ENCODE peak calls at places on chromosome 15, in five cellular contexts. One of them, this sample, is unnamed.

GRCh38 chr15:78195735-78196201 is 38.6 kb downstream of the ACSBG1 start:
- DNase-seq in T-cell: peak
- DNase-seq in skeletal muscle cell: no peak
- DNase-seq in Kasumi-1: peak
- DNase-seq in sciatic nerve: peak
- DNase-seq in this sample: no peak

GRCh38 chr15:73378089-73378488 is 9.3 kb upstream of the HCN4 start:
- DNase-seq in T-cell: no peak
- DNase-seq in skeletal muscle cell: no peak
- DNase-seq in Kasumi-1: no peak
- DNase-seq in sciatic nerve: no peak
- DNase-seq in this sample: no peak

GRCh38 chr15:52318729-52319500 is 23.3 kb upstream of the MYO5C start:
- DNase-seq in T-cell: no peak
- DNase-seq in skeletal muscle cell: no peak
- DNase-seq in Kasumi-1: no peak
- DNase-seq in sciatic nerve: no peak
- DNase-seq in this sample: peak

GRCh38 chr15:92807971-92808571 is 92.1 kb upstream of the CHD2 start:
- DNase-seq in T-cell: no peak
- DNase-seq in skeletal muscle cell: no peak
- DNase-seq in Kasumi-1: peak
- DNase-seq in sciatic nerve: peak
- DNase-seq in this sample: peak

GRCh38 chr15:84840255-84840654 is 23.1 kb downstream of the ALPK3 start:
- DNase-seq in T-cell: no peak
- DNase-seq in skeletal muscle cell: no peak
- DNase-seq in Kasumi-1: no peak
- DNase-seq in sciatic nerve: no peak
- DNase-seq in this sample: no peak

GRCh38 chr15:64892850-64893403 is 18.8 kb upstream of the ANKDD1A start:
- DNase-seq in T-cell: no peak
- DNase-seq in skeletal muscle cell: no peak
- DNase-seq in Kasumi-1: no peak
- DNase-seq in sciatic nerve: no peak
- DNase-seq in this sample: no peak

GRCh38 chr15:67186226-67186649 is 68.2 kb downstream of the AAGAB start:
- DNase-seq in T-cell: no peak
- DNase-seq in skeletal muscle cell: no peak
- DNase-seq in Kasumi-1: peak
- DNase-seq in sciatic nerve: peak
- DNase-seq in this sample: no peak

GRCh38 chr15:74664028-74664616 is 31.7 kb downstream of the EDC3 start:
- DNase-seq in T-cell: no peak
- DNase-seq in skeletal muscle cell: no peak
- DNase-seq in Kasumi-1: no peak
- DNase-seq in sciatic nerve: no peak
- DNase-seq in this sample: peak

GRCh38 chr15:99764521-99764920 is 31.3 kb upstream of the LYSMD4 start:
- DNase-seq in T-cell: no peak
- DNase-seq in skeletal muscle cell: no peak
- DNase-seq in Kasumi-1: no peak
- DNase-seq in sciatic nerve: no peak
- DNase-seq in this sample: no peak

GRCh38 chr15:98794754-98795153 is 146.4 kb downstream of the IGF1R start:
- DNase-seq in T-cell: no peak
- DNase-seq in skeletal muscle cell: no peak
- DNase-seq in Kasumi-1: no peak
- DNase-seq in sciatic nerve: no peak
- DNase-seq in this sample: no peak

GRCh38 chr15:51267047-51267713 is 71.2 kb downstream of the CYP19A1 start:
- DNase-seq in T-cell: no peak
- DNase-seq in skeletal muscle cell: no peak
- DNase-seq in Kasumi-1: no peak
- DNase-seq in sciatic nerve: no peak
- DNase-seq in this sample: peak

GRCh38 chr15:23467110-23467600 is 20.1 kb upstream of the GOLGA6L2 start:
- DNase-seq in T-cell: no peak
- DNase-seq in skeletal muscle cell: no peak
- DNase-seq in Kasumi-1: no peak
- DNase-seq in sciatic nerve: no peak
- DNase-seq in this sample: peak

GRCh38 chr15:70190965-70191364 is 93.2 kb upstream of the TLE3 start:
- DNase-seq in T-cell: no peak
- DNase-seq in skeletal muscle cell: no peak
- DNase-seq in Kasumi-1: no peak
- DNase-seq in sciatic nerve: no peak
- DNase-seq in this sample: no peak

GRCh38 chr15:98953950-98954349 is 53.6 kb downstream of the PGPEP1L start:
- DNase-seq in T-cell: no peak
- DNase-seq in skeletal muscle cell: no peak
- DNase-seq in Kasumi-1: no peak
- DNase-seq in sciatic nerve: no peak
- DNase-seq in this sample: no peak

GRCh38 chr15:44394062-44394461 is 33.4 kb upstream of the CTDSPL2 start:
- DNase-seq in T-cell: no peak
- DNase-seq in skeletal muscle cell: no peak
- DNase-seq in Kasumi-1: no peak
- DNase-seq in sciatic nerve: no peak
- DNase-seq in this sample: no peak

GRCh38 chr15:60392601-60392985 is 5.2 kb downstream of the ANXA2 start:
- DNase-seq in T-cell: peak
- DNase-seq in skeletal muscle cell: no peak
- DNase-seq in Kasumi-1: no peak
- DNase-seq in sciatic nerve: no peak
- DNase-seq in this sample: peak

GRCh38 chr15:91852741-91853500 is 587 bp upstream of the SLCO3A1 start:
- DNase-seq in T-cell: peak
- DNase-seq in skeletal muscle cell: no peak
- DNase-seq in Kasumi-1: peak
- DNase-seq in sciatic nerve: peak
- DNase-seq in this sample: peak

GRCh38 chr15:88447206-88447605 is 20.0 kb downstream of the MRPL46 start:
- DNase-seq in T-cell: no peak
- DNase-seq in skeletal muscle cell: no peak
- DNase-seq in Kasumi-1: no peak
- DNase-seq in sciatic nerve: no peak
- DNase-seq in this sample: no peak

GRCh38 chr15:73388256-73388781 is 19.6 kb upstream of the HCN4 start:
- DNase-seq in T-cell: no peak
- DNase-seq in skeletal muscle cell: peak
- DNase-seq in Kasumi-1: no peak
- DNase-seq in sciatic nerve: peak
- DNase-seq in this sample: peak